ENCODE peak calls at places on chromosome 16, in four cellular contexts. One of them, this sample, is unnamed.

GRCh38 chr16:78667675-78668074 is 568.2 kb downstream of the WWOX start:
- DNase-seq in progenitor cell of endocrine pancreas: no peak
- DNase-seq in lung: no peak
- DNase-seq in IMR-90: no peak
- DNase-seq in this sample: no peak

GRCh38 chr16:84730406-84731106 is 30.8 kb downstream of the USP10 start:
- DNase-seq in progenitor cell of endocrine pancreas: no peak
- DNase-seq in lung: peak; percentile 70
- DNase-seq in IMR-90: peak; percentile 97
- DNase-seq in this sample: peak; percentile 74

GRCh38 chr16:83899272-83899897 is 470 bp downstream of the MLYCD start:
- DNase-seq in progenitor cell of endocrine pancreas: peak; percentile 26
- DNase-seq in lung: peak; percentile 32
- DNase-seq in IMR-90: peak; percentile 66
- DNase-seq in this sample: peak; percentile 88

GRCh38 chr16:86306811-86307517 is 203.4 kb upstream of the FOXF1 start:
- DNase-seq in lung: no peak
- DNase-seq in progenitor cell of endocrine pancreas: no peak
- DNase-seq in IMR-90: peak; percentile 90
- DNase-seq in this sample: no peak

GRCh38 chr16:1990336-1991134 is 765 bp downstream of the SYNGR3 start:
- DNase-seq in lung: no peak
- DNase-seq in progenitor cell of endocrine pancreas: no peak
- DNase-seq in IMR-90: no peak
- DNase-seq in this sample: no peak

GRCh38 chr16:4692460-4693295 is 684 bp upstream of the NUDT16L1 start:
- DNase-seq in progenitor cell of endocrine pancreas: no peak
- DNase-seq in lung: peak; percentile 49
- DNase-seq in IMR-90: no peak
- DNase-seq in this sample: no peak

GRCh38 chr16:88871730-88872416 is 5.4 kb upstream of the PABPN1L start:
- DNase-seq in progenitor cell of endocrine pancreas: no peak
- DNase-seq in IMR-90: no peak
- DNase-seq in lung: no peak
- DNase-seq in this sample: no peak

GRCh38 chr16:19688396-19689024 is 29.5 kb downstream of the KNOP1 start:
- DNase-seq in progenitor cell of endocrine pancreas: no peak
- DNase-seq in lung: no peak
- DNase-seq in IMR-90: no peak
- DNase-seq in this sample: no peak

GRCh38 chr16:71257768-71258167 is 27.2 kb upstream of the HYDIN start:
- DNase-seq in progenitor cell of endocrine pancreas: no peak
- DNase-seq in IMR-90: no peak
- DNase-seq in lung: no peak
- DNase-seq in this sample: no peak

GRCh38 chr16:82264781-82265180 is 94.8 kb upstream of the MPHOSPH6 start:
- DNase-seq in lung: no peak
- DNase-seq in IMR-90: no peak
- DNase-seq in progenitor cell of endocrine pancreas: no peak
- DNase-seq in this sample: no peak

GRCh38 chr16:48204825-48205151 is 39.3 kb upstream of the LONP2 start:
- DNase-seq in progenitor cell of endocrine pancreas: no peak
- DNase-seq in IMR-90: no peak
- DNase-seq in lung: no peak
- DNase-seq in this sample: no peak

GRCh38 chr16:27474041-27474440 is 72.1 kb downstream of the IL21R start:
- DNase-seq in progenitor cell of endocrine pancreas: no peak
- DNase-seq in IMR-90: no peak
- DNase-seq in lung: no peak
- DNase-seq in this sample: no peak

GRCh38 chr16:79756571-79756970 is 156.0 kb upstream of the MAF start:
- DNase-seq in IMR-90: no peak
- DNase-seq in lung: no peak
- DNase-seq in progenitor cell of endocrine pancreas: no peak
- DNase-seq in this sample: no peak

GRCh38 chr16:3129137-3130131 is 5.4 kb upstream of the ZNF213 start:
- DNase-seq in IMR-90: peak; percentile 86
- DNase-seq in progenitor cell of endocrine pancreas: peak; percentile 62
- DNase-seq in lung: peak; percentile 84
- DNase-seq in this sample: peak; percentile 63

GRCh38 chr16:20074089-20074956 is 633 bp upstream of the GPR139 start:
- DNase-seq in lung: no peak
- DNase-seq in progenitor cell of endocrine pancreas: no peak
- DNase-seq in IMR-90: no peak
- DNase-seq in this sample: no peak

GRCh38 chr16:22356930-22357634 is 17.3 kb downstream of the CDR2 start:
- DNase-seq in lung: no peak
- DNase-seq in progenitor cell of endocrine pancreas: no peak
- DNase-seq in IMR-90: no peak
- DNase-seq in this sample: no peak

GRCh38 chr16:79716645-79717323 is 116.2 kb upstream of the MAF start:
- DNase-seq in IMR-90: no peak
- DNase-seq in lung: no peak
- DNase-seq in progenitor cell of endocrine pancreas: no peak
- DNase-seq in this sample: no peak

GRCh38 chr16:78705694-78706093 is 606.2 kb downstream of the WWOX start:
- DNase-seq in IMR-90: peak; percentile 2
- DNase-seq in lung: no peak
- DNase-seq in progenitor cell of endocrine pancreas: no peak
- DNase-seq in this sample: no peak

DNA sequence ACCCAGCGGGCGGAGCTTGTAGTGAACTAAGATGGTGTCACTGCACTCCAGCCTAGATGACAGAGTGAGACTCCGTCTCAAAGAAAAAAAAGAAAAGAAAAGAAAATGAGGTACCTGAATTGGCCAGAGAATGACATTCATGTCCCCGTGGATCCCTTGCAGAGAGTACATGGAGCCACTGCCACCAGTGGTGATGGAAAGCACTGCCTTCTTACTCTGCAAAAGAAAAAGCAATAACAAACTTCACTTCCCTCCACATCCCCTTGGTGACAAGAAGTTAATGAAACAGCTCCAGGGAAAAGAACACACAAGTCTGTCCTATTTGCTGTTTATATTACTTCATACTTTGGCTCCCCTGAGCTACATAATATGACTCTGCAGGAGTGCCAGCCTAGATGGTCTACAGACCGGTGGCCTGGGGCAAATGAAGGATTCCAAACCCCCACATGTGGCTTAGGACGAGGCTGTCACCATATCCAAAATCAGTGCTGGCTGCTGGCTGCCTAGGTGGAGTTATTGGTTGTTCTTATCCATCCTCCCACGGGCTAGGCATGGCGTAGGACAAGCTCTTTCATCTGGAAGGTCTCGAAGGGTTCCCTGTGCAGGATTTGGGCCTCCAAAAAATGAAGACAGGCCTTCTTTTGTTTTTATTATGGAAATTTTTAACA is 13.3 kb downstream of the NQO1 start:
- DNase-seq in lung: no peak
- DNase-seq in progenitor cell of endocrine pancreas: no peak
- DNase-seq in IMR-90: no peak
- DNase-seq in this sample: no peak
- TF ChIP-seq CTCF in lung: no peak
- TF ChIP-seq CTCF in progenitor cell of endocrine pancreas: no peak
- TF ChIP-seq CTCF in IMR-90: no peak
- TF ChIP-seq CTCF in this sample: no peak

DNA sequence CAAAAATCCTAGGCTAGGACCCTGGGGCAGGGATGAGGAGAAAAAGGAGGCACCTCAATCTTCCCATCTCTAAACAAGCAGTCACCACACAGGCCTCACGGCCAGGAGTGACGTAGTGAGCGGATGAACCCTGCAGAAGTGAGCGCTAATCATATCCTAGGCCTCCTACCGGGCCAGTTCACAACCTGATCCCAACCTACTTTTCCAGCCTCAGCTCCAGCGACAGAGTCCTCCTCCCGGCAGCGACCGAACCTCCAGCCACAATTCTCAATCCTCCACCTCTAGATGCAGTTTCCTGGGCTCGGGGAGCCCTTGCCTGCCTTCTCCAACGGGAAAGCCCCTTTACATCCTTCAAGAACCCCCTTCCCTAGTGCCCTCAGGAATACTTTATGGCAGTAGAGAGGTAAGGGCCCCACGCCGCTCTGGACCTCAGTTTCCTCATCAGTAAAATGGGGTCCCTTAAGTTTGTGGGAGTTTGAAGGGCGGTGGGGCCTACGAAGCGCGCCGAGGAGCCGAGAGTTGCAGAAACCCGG is 1.4 kb downstream of the ZNF668 start:
- DNase-seq in progenitor cell of endocrine pancreas: no peak
- DNase-seq in IMR-90: peak; percentile 69
- DNase-seq in lung: no peak
- DNase-seq in this sample: no peak
- TF ChIP-seq CTCF in progenitor cell of endocrine pancreas: no peak
- TF ChIP-seq CTCF in IMR-90: no peak
- TF ChIP-seq CTCF in lung: no peak
- TF ChIP-seq CTCF in this sample: no peak

GRCh38 chr16:57145964-57146647 is 39.7 kb downstream of the PSME3IP1 start:
- DNase-seq in progenitor cell of endocrine pancreas: no peak
- DNase-seq in IMR-90: no peak
- DNase-seq in lung: no peak
- DNase-seq in this sample: peak; percentile 80

GRCh38 chr16:57148481-57148880 is 37.4 kb downstream of the PSME3IP1 start:
- DNase-seq in IMR-90: no peak
- DNase-seq in progenitor cell of endocrine pancreas: no peak
- DNase-seq in lung: no peak
- DNase-seq in this sample: no peak

GRCh38 chr16:57145046-57145963 is 40.5 kb downstream of the PSME3IP1 start:
- DNase-seq in progenitor cell of endocrine pancreas: no peak
- DNase-seq in IMR-90: no peak
- DNase-seq in lung: no peak
- DNase-seq in this sample: peak; percentile 73

GRCh38 chr16:57147381-57148191 is 38.3 kb downstream of the PSME3IP1 start:
- DNase-seq in IMR-90: peak; percentile 46
- DNase-seq in lung: no peak
- DNase-seq in progenitor cell of endocrine pancreas: no peak
- DNase-seq in this sample: no peak

GRCh38 chr16:57146735-57147134 is 39.1 kb downstream of the PSME3IP1 start:
- DNase-seq in IMR-90: no peak
- DNase-seq in lung: no peak
- DNase-seq in progenitor cell of endocrine pancreas: no peak
- DNase-seq in this sample: peak; percentile 60
- TF ChIP-seq CTCF in IMR-90: peak; percentile 11
- TF ChIP-seq CTCF in lung: no peak
- TF ChIP-seq CTCF in progenitor cell of endocrine pancreas: peak; percentile 46
- TF ChIP-seq CTCF in this sample: no peak

GRCh38 chr16:61014869-61015268 is 1021.4 kb downstream of the CDH8 start:
- DNase-seq in lung: no peak
- DNase-seq in progenitor cell of endocrine pancreas: no peak
- DNase-seq in IMR-90: no peak
- DNase-seq in this sample: no peak
- TF ChIP-seq CTCF in lung: no peak
- TF ChIP-seq CTCF in progenitor cell of endocrine pancreas: peak; percentile 10
- TF ChIP-seq CTCF in IMR-90: no peak
- TF ChIP-seq CTCF in this sample: no peak

DNA sequence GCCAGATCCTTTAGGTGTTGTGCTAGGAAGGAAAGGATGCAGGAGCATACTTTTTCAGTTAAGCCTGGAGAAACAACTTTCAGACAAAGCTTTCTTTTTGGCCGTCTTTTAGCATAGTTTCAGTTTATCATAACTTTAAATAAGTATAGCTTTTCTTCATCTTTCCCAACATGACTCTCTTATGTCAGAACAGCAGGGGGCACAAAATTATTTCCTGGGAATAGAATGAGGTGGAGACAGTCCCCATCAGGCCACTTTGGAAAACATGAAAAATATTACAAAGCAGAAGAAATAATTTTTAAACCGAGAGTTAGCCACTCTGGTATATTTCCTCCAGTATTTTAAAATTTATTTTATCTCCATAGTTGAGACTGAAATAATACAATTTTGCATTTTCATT is 387.6 kb downstream of the HAPSTR1 start:
- DNase-seq in IMR-90: no peak
- DNase-seq in progenitor cell of endocrine pancreas: no peak
- DNase-seq in lung: no peak
- DNase-seq in this sample: no peak
- TF ChIP-seq CTCF in IMR-90: no peak
- TF ChIP-seq CTCF in progenitor cell of endocrine pancreas: peak; percentile 6
- TF ChIP-seq CTCF in lung: no peak
- TF ChIP-seq CTCF in this sample: no peak

This sample was measured in lower leg skin.